ENCODE peak calls at places on chromosome 22, in seven cellular contexts. M is neural progenitor cell, Y is fibroblast of lung, P is H1, Z is DND-41, V is HepG2, J is kidney. R is an unnamed sample. For H3K9me3, the result is how much of the 10 kb centered on the place peaks cover.

GRCh38 chr22:22074634-22075381 is 92.2 kb upstream of the TOP3B start:
- DNase-seq in M (no peak), Y (no peak), P (no peak), Z (no peak), V (no peak), J (no peak), R (no peak)

GRCh38 chr22:17954860-17955587 is 69.3 kb downstream of the MICAL3 start:
- DNase-seq in M (no peak), Y (no peak), P (no peak), Z (no peak), V (no peak), J (no peak), R (no peak)

GRCh38 chr22:21651521-21652009 is 9.5 kb downstream of the SDF2L1 start:
- DNase-seq in M (peak), Y (no peak), P (no peak), Z (no peak), V (no peak), J (no peak), R (no peak)

GRCh38 chr22:38460367-38460952 is 5.5 kb upstream of the KCNJ4 start:
- DNase-seq in M (no peak), Y (no peak), P (no peak), Z (no peak), V (no peak), J (peak), R (no peak)

GRCh38 chr22:42462016-42462415 is 29.8 kb upstream of the NFAM1 start:
- DNase-seq in M (peak), Y (no peak), P (no peak), Z (no peak), V (no peak), J (peak), R (no peak)

GRCh38 chr22:21038405-21038804 is 6.0 kb upstream of the SLC7A4 start:
- DNase-seq in M (no peak), Y (peak), P (no peak), Z (no peak), V (no peak), J (no peak), R (no peak)

GRCh38 chr22:37804886-37805857 is 2.6 kb upstream of the GCAT start:
- DNase-seq in M (peak), Y (peak), P (no peak), Z (peak), V (peak), J (peak), R (no peak)

GRCh38 chr22:30879398-30879797 is 89.2 kb downstream of the MORC2 start:
- DNase-seq in M (no peak), Y (no peak), P (no peak), Z (no peak), V (no peak), J (peak), R (no peak)

GRCh38 chr22:38923463-38924196 is 33.8 kb upstream of the APOBEC3A start:
- DNase-seq in M (peak), Y (peak), P (no peak), Z (no peak), V (peak), J (peak), R (no peak)

GRCh38 chr22:30047364-30047738 is 32.9 kb upstream of the HORMAD2 start:
- DNase-seq in M (no peak), Y (no peak), P (no peak), Z (peak), V (no peak), J (no peak), R (no peak)

GRCh38 chr22:30312053-30312452 is 14.7 kb downstream of the TBC1D10A start:
- DNase-seq in M (no peak), Y (peak), P (no peak), Z (no peak), V (no peak), J (no peak), R (no peak)

GRCh38 chr22:44519895-44520294 is 21.9 kb upstream of the RTL6 start:
- DNase-seq in M (no peak), Y (no peak), P (no peak), Z (no peak), V (no peak), J (no peak), R (no peak)

GRCh38 chr22:32661296-32661695 is 140.2 kb upstream of the TIMP3 start:
- DNase-seq in M (no peak), Y (peak), P (peak), Z (no peak), V (no peak), J (peak), R (no peak)

GRCh38 chr22:29625090-29625825 is 21.8 kb downstream of the NF2 start:
- DNase-seq in M (peak), Y (peak), P (no peak), Z (peak), V (peak), J (no peak), R (peak)

GRCh38 chr22:42296381-42296853 is 26.0 kb upstream of the TCF20 start:
- DNase-seq in M (no peak), Y (no peak), P (no peak), Z (no peak), V (no peak), J (no peak), R (no peak)

GRCh38 chr22:32926600-32926999 is 125.1 kb downstream of the TIMP3 start:
- DNase-seq in M (peak), Y (peak), P (no peak), Z (peak), V (peak), J (no peak), R (no peak)

GRCh38 chr22:32511776-32512175 is 37.2 kb downstream of the FBXO7 start:
- DNase-seq in M (no peak), Y (no peak), P (no peak), Z (no peak), V (no peak), J (no peak), R (no peak)

DNA sequence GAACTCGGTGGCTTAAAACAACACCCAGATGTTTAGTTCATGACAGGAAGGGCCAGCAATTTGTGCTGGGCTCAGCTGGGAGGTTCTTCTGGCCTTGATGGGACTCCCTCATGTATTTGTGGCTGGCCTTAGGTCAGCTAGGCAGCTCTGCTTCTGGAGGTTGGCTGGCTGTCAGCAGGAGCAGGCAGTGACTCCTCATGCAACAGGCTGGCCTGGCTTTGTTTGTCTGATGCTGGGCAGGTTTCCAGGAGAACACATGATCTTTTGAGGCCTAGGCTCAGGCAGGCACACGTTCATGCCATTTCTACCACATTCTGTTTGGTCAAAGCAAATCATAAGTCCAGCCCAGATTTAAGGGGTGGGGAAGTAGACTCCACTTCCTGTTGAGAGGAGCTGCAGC is 571.2 kb downstream of the TBC1D22A start:
- DNase-seq in M (no peak), Y (peak), P (no peak), Z (no peak), V (peak), J (no peak), R (no peak)
- H3K9me3 ChIP-seq in M (under half), Y (under half), P (half or more), Z (under half), V (under half), J (under half), R (under half)

DNA sequence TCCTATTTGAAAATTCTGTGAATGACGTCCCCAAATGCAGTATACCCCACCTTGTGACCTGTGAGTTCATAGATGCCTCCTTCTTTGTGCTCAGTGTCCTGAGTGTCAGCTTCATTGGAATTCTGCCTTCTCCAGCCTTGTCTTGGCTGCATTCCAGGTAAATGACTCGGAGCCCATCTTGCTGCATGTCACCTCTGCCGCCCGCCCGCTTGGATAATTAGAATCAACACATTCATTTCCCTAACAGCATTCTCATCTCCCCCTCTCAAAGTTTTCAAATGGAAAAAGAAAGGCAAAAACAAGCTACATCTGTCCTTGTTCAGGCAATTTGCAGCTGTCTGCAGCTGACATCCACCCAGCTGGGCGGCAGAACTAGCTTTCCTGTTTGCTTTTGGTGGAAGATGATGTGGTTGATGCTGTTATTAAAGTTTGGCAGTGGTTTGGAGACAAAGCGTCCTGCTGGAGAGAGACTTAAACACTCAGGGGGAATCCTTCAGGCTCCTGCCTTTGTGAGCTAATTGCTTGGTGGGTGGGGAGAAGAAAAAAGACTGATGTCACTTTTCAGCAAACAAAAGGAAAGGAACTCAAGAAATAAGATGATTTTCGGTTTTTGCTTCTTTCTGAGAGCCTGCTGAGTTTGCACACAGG is 198.8 kb upstream of the SEZ6L start:
- DNase-seq in M (peak), Y (no peak), P (peak), Z (no peak), V (no peak), J (no peak), R (peak)
- H3K9ac ChIP-seq in M (no peak), Y (no peak), P (no peak), Z (no peak), V (no peak), J (no peak), R (peak)

DNA sequence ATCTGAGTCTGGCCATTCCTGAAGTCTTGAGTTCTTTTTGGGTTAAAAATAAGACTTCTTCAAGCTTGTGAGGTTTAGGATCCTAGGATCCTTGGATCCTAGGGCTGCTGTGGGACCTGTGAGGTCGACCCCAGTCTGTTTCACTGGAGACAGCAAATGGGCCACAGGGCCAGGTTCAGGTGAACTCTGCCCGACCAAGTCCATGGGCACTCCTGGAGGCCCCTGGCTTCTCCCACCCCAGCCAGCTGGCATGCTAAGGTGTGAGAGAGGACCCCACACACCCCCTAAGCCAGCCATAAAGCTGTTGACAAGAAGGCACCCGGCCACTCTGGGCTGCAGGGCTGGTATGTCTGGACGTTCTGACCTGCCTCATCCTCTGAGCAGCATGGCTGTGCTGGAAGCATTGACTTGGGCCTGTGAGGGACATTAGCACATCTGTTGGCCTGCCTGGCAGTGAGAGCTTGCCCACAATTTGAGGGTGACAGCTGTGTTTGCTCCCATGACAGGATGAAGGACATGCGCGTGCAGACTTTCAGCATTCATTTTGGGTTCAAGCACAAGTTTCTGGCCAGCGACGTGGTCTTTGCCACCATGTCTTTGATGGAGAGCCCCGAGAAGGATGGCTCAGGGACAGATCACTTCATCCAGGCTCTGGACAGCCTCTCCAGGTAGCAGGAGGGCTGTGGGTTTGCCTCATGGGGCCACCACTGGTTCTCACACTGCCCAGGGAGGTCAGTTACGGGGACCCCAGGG is 16.0 kb downstream of the CLDN5 start:
- DNase-seq in M (no peak), Y (no peak), P (no peak), Z (no peak), V (no peak), J (no peak), R (no peak)
- H3K4me3 ChIP-seq in M (no peak), Y (no peak), P (no peak), Z (no peak), V (no peak), J (no peak), R (no peak)

DNA sequence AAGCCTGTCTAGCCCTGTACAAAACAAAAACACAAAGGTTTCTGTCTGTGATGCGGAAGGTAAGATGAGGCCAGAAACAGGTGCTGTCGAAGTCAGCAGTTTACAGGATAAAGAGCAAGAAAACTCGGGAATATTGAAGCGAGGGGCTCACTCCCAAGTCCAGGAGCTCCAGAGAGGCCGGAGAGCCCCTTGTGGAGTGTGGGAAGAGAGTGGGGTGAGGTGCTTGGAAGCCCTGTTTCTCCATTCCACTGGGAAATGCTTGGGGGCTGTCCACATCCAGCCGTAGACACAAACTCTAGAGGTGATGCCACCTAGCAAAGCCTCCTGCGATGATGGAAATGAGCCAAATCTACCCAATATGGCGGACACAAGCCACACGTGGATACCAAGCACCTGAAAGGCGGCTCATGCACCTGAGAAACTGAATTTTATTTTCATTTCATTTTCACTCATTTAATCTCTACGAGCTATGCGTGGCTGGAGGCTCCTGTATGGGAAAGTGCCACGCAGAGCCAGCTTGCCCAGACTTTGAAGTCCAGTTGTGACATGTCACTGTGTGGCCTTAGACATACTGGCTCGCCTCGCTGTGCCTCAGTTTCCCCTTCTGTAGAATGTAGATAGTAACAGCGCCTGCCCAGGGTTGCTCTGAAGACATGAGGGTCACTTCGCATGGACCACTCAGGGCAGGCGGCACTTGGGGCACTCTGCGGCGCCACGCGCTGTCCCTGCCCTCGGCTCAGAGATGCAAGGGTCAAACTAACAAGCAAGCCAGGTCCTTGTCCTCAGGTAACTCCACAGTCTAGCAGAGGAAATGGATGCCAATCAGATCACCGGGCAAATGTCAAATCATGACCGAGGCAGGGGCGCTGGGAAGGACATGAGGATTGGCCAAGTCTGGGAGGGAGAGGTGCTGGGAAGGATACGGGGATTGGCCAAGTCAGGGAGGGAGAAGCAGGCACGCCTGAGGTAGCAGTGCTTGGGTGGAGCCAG is 684.7 kb downstream of the TBC1D22A start:
- DNase-seq in M (no peak), Y (no peak), P (no peak), Z (no peak), V (no peak), J (peak), R (no peak)
- H3K9me3 ChIP-seq in M (under half), Y (under half), P (half or more), Z (under half), V (under half), J (under half), R (under half)

GRCh38 chr22:40741116-40741515 is 61.8 kb downstream of the MCHR1 start:
- DNase-seq in M (no peak), Y (no peak), P (no peak), Z (no peak), V (no peak), J (no peak), R (no peak)
- H3K9ac ChIP-seq in M (no peak), Y (no peak), P (no peak), Z (no peak), V (no peak), J (no peak), R (no peak)

GRCh38 chr22:50546326-50547230 is 879 bp downstream of the KLHDC7B start:
- DNase-seq in M (no peak), Y (no peak), P (no peak), Z (no peak), V (no peak), J (peak), R (no peak)

GRCh38 chr22:50542416-50542927 is 3.2 kb upstream of the KLHDC7B start:
- DNase-seq in M (no peak), Y (no peak), P (no peak), Z (no peak), V (no peak), J (no peak), R (no peak)

GRCh38 chr22:50545522-50546325 is at the start of gene KLHDC7B:
- DNase-seq in M (no peak), Y (no peak), P (no peak), Z (peak), V (no peak), J (no peak), R (no peak)

GRCh38 chr22:50544746-50545253 is 899 bp upstream of the KLHDC7B start:
- DNase-seq in M (no peak), Y (no peak), P (no peak), Z (peak), V (no peak), J (peak), R (no peak)

GRCh38 chr22:50544078-50544745 is 1.5 kb upstream of the KLHDC7B start:
- DNase-seq in M (peak), Y (peak), P (no peak), Z (peak), V (no peak), J (peak), R (no peak)
- H3K4me3 ChIP-seq in M (peak), Y (peak), P (peak), Z (no peak), V (no peak), J (peak), R (peak)